ENCODE peak calls at places on chromosomes 13 and 19, in eight cellular contexts. L is endothelial cell of umbilical vein, H is HepG2, K is K562, D is GM12878, J is H1, A is HCT116, B is GM23338. R is an unnamed sample.

GRCh38 chr13:101425156-101425471 is 8.8 kb upstream of the NALCN start:
- DNase-seq in L (no peak), H (no peak), K (no peak), D (no peak), J (no peak), A (no peak), B (no peak), R (no peak)

GRCh38 chr19:30897034-30897433 is 452.2 kb downstream of the TSHZ3 start:
- DNase-seq in L (no peak), H (no peak), K (no peak), D (no peak), J (no peak), A (no peak), B (no peak), R (no peak)

GRCh38 chr19:947707-948533 is 22.1 kb downstream of the ARID3A start:
- DNase-seq in L (no peak), H (no peak), K (no peak), D (peak; percentile 92), J (no peak), A (no peak), B (no peak), R (no peak)

GRCh38 chr13:83229574-83230300 is 652.5 kb downstream of the SLITRK1 start:
- DNase-seq in L (no peak), H (no peak), K (no peak), D (no peak), J (no peak), A (no peak), B (no peak), R (no peak)

GRCh38 chr13:95541911-95542484 is 10.5 kb upstream of the CLDN10 start:
- DNase-seq in L (no peak), H (no peak), K (peak; percentile 19), D (no peak), J (no peak), A (no peak), B (no peak), R (no peak)

GRCh38 chr19:39843919-39844793 is 2.0 kb downstream of the FBL start:
- DNase-seq in L (peak; percentile 61), H (peak; percentile 51), K (peak; percentile 65), D (no peak), J (no peak), A (no peak), B (peak; percentile 68), R (no peak)

GRCh38 chr19:19911150-19911549 is 10.4 kb downstream of the ZNF93 start:
- DNase-seq in L (no peak), H (no peak), K (no peak), D (no peak), J (no peak), A (no peak), B (no peak), R (no peak)

GRCh38 chr13:51257187-51257586 is 35.0 kb downstream of the FAM124A start:
- DNase-seq in L (no peak), H (no peak), K (peak; percentile 3), D (no peak), J (no peak), A (no peak), B (peak; percentile 52), R (no peak)

GRCh38 chr19:17671906-17672305 is 16.2 kb downstream of the UNC13A start:
- DNase-seq in L (peak; percentile 38), H (peak; percentile 24), K (peak; percentile 79), D (no peak), J (no peak), A (peak; percentile 68), B (peak; percentile 87), R (no peak)

GRCh38 chr13:90197722-90198121 is 1149.8 kb upstream of the MIR17HG start:
- DNase-seq in L (no peak), H (no peak), K (no peak), D (no peak), J (no peak), A (no peak), B (no peak), R (no peak)

GRCh38 chr13:40777166-40777956 is 6.4 kb upstream of the MRPS31 start:
- DNase-seq in L (peak; percentile 70), H (peak; percentile 71), K (peak; percentile 70), D (no peak), J (no peak), A (peak; percentile 65), B (peak; percentile 88), R (no peak)

GRCh38 chr13:97574926-97575325 is 141.0 kb downstream of the RAP2A start:
- DNase-seq in L (peak; percentile 20), H (peak; percentile 38), K (peak; percentile 29), D (no peak), J (peak; percentile 34), A (peak; percentile 31), B (peak; percentile 78), R (no peak)

GRCh38 chr19:21841784-21842097 is 5.8 kb upstream of the ZNF43 start:
- DNase-seq in L (no peak), H (no peak), K (no peak), D (no peak), J (no peak), A (no peak), B (no peak), R (no peak)

GRCh38 chr13:29877456-29878096 is 27.2 kb upstream of the UBL3 start:
- DNase-seq in L (no peak), H (no peak), K (no peak), D (no peak), J (no peak), A (no peak), B (no peak), R (no peak)

GRCh38 chr19:4573682-4574081 is 14.2 kb upstream of the SEMA6B start:
- DNase-seq in L (no peak), H (no peak), K (no peak), D (no peak), J (no peak), A (no peak), B (no peak), R (no peak)

GRCh38 chr13:46641274-46642081 is 88.5 kb downstream of the LRCH1 start:
- DNase-seq in L (peak; percentile 89), H (no peak), K (no peak), D (no peak), J (no peak), A (no peak), B (no peak), R (no peak)

GRCh38 chr13:34208326-34208725 is 390.4 kb downstream of the RFC3 start:
- DNase-seq in L (no peak), H (no peak), K (no peak), D (no peak), J (no peak), A (no peak), B (no peak), R (no peak)

DNA sequence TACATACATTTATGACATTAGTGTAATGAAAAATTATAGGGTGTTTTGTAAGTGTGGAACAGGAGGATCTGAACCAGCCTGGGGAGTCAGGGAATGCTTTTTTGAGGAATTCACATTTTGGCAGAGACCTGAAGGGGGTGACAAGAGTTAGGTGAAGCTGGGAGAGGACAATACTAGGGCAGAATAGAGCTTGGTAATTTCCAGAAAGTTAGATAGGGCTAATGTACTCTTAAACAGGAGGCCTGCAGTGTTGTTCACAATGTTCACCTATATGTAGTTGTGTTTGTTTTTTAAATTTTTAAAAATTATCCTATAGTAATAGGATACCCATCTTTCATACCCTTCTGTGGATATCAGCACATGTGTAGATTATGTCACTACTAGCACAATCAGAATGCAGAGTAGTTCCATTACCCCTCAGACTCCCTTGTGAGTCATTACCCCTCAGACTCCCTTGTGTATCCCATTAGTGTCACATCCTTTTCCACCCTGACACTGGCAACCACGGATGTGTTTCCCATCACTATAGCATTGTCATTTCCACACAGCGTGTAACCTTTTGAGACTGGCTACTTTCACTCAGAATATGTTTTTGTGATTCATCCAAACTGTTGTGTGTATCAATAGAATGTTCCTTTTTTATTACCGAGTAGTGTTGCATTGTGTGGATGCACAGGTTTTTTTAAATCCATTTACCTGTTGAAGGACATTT is 43.1 kb downstream of the PCCA start:
- DNase-seq in L (peak; percentile 97), H (peak; percentile 32), K (peak; percentile 70), D (no peak), J (no peak), A (peak; percentile 45), B (no peak), R (no peak)
- TF ChIP-seq POLR2AphosphoS5 in L (peak; percentile 53), H (no peak), K (no peak), D (no peak), J (no peak), A (no peak), B (no peak), R (no peak)

GRCh38 chr19:10404888-10405808 is 1.8 kb upstream of the CDC37 start:
- DNase-seq in L (no peak), H (no peak), K (no peak), D (no peak), J (no peak), A (no peak), B (peak; percentile 55), R (no peak)
- TF ChIP-seq EZH2 in L (peak; percentile 65), H (no peak), K (no peak), D (no peak), J (peak; percentile 14), A (no peak), B (no peak), R (no peak)

GRCh38 chr13:56201834-56202233 is 938.9 kb upstream of the PRR20A start:
- DNase-seq in L (no peak), H (no peak), K (no peak), D (no peak), J (no peak), A (no peak), B (peak; percentile 62), R (no peak)

GRCh38 chr13:56198350-56198749 is 942.4 kb upstream of the PRR20A start:
- DNase-seq in L (no peak), H (no peak), K (no peak), D (no peak), J (no peak), A (no peak), B (no peak), R (no peak)
- TF ChIP-seq POLR2AphosphoS5 in L (no peak), H (no peak), K (no peak), D (no peak), J (no peak), A (no peak), B (no peak), R (no peak)

GRCh38 chr19:41915248-41916032 is 12.8 kb downstream of the ERFL start:
- DNase-seq in L (no peak), H (no peak), K (no peak), D (no peak), J (no peak), A (no peak), B (no peak), R (no peak)

GRCh38 chr19:41917676-41918075 is 10.6 kb downstream of the ERFL start:
- DNase-seq in L (no peak), H (no peak), K (no peak), D (no peak), J (no peak), A (no peak), B (no peak), R (no peak)

GRCh38 chr19:41914906-41915247 is 13.4 kb downstream of the ERFL start:
- DNase-seq in L (no peak), H (no peak), K (no peak), D (no peak), J (no peak), A (no peak), B (peak; percentile 45), R (no peak)

GRCh38 chr19:41914191-41914834 is 13.9 kb downstream of the ERFL start:
- DNase-seq in L (no peak), H (no peak), K (no peak), D (no peak), J (no peak), A (no peak), B (no peak), R (no peak)

DNA sequence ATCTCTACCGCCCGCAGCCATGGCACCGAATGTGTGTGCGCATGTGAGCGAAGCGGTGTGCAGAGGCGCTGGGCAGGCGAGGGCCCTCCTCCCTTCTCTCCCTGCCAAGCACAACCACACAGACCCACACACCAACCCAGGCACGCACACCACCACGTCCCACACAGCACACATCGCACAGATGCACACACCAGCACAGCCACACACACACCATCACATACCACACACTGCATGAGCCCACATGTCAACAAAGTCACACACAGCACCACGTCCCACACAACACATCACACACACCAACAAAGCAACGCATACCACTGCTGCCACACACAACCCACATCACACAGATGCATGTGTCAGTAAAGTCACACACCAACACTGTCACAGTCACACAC is 12.2 kb downstream of the ERFL start:
- DNase-seq in L (no peak), H (no peak), K (no peak), D (no peak), J (no peak), A (no peak), B (no peak), R (no peak)
- TF ChIP-seq EZH2 in L (no peak), H (no peak), K (no peak), D (no peak), J (peak; percentile 12), A (no peak), B (no peak), R (no peak)